ENCODE peak calls at places on chromosomes 3 and 15, in seven cellular contexts. One of them, this sample, is unnamed.
A peak's percentile ranks its signal among the peaks of the same experiment; 100 is the strongest.

GRCh38 chr15:25767356-25768151 is 95.6 kb downstream of the ATP10A start:
- DNase-seq in frontal cortex: no peak
- DNase-seq in stimulated activated CD8-positive, alpha-beta memory T cell treated with anti-CD3 and anti-CD28 coated beads, Interleukin-7, amount 100 ng/mL, for 1 hour: no peak
- DNase-seq in neural crest cell: no peak
- DNase-seq in activated T-cell treated with anti-CD3 and anti-CD28 coated beads, Interleukin-2, amount 50 U/mL, for 72 hours: no peak
- DNase-seq in posterior cingulate gyrus: no peak
- DNase-seq in NCI-H1436: no peak
- DNase-seq in this sample: no peak

GRCh38 chr3:16103472-16103871 is 71.0 kb upstream of the GALNT15 start:
- DNase-seq in frontal cortex: no peak
- DNase-seq in stimulated activated CD8-positive, alpha-beta memory T cell treated with anti-CD3 and anti-CD28 coated beads, Interleukin-7, amount 100 ng/mL, for 1 hour: no peak
- DNase-seq in activated T-cell treated with anti-CD3 and anti-CD28 coated beads, Interleukin-2, amount 50 U/mL, for 72 hours: no peak
- DNase-seq in posterior cingulate gyrus: no peak
- DNase-seq in NCI-H1436: no peak
- DNase-seq in neural crest cell: no peak
- DNase-seq in this sample: no peak

GRCh38 chr3:123444023-123444422 is 4.9 kb downstream of the ADCY5 start:
- DNase-seq in posterior cingulate gyrus: no peak
- DNase-seq in frontal cortex: peak; percentile 45
- DNase-seq in stimulated activated CD8-positive, alpha-beta memory T cell treated with anti-CD3 and anti-CD28 coated beads, Interleukin-7, amount 100 ng/mL, for 1 hour: no peak
- DNase-seq in NCI-H1436: no peak
- DNase-seq in activated T-cell treated with anti-CD3 and anti-CD28 coated beads, Interleukin-2, amount 50 U/mL, for 72 hours: no peak
- DNase-seq in neural crest cell: no peak
- DNase-seq in this sample: no peak

GRCh38 chr3:19159966-19160365 is 11.7 kb downstream of the KCNH8 start:
- DNase-seq in stimulated activated CD8-positive, alpha-beta memory T cell treated with anti-CD3 and anti-CD28 coated beads, Interleukin-7, amount 100 ng/mL, for 1 hour: no peak
- DNase-seq in NCI-H1436: no peak
- DNase-seq in posterior cingulate gyrus: no peak
- DNase-seq in frontal cortex: no peak
- DNase-seq in activated T-cell treated with anti-CD3 and anti-CD28 coated beads, Interleukin-2, amount 50 U/mL, for 72 hours: no peak
- DNase-seq in neural crest cell: no peak
- DNase-seq in this sample: no peak

GRCh38 chr15:26260517-26261133 is 397.5 kb upstream of the ATP10A start:
- DNase-seq in stimulated activated CD8-positive, alpha-beta memory T cell treated with anti-CD3 and anti-CD28 coated beads, Interleukin-7, amount 100 ng/mL, for 1 hour: no peak
- DNase-seq in activated T-cell treated with anti-CD3 and anti-CD28 coated beads, Interleukin-2, amount 50 U/mL, for 72 hours: peak; percentile 29
- DNase-seq in NCI-H1436: no peak
- DNase-seq in posterior cingulate gyrus: no peak
- DNase-seq in frontal cortex: peak; percentile 33
- DNase-seq in neural crest cell: peak; percentile 50
- DNase-seq in this sample: no peak

GRCh38 chr3:150372320-150373118 is 35.6 kb upstream of the TSC22D2 start:
- DNase-seq in activated T-cell treated with anti-CD3 and anti-CD28 coated beads, Interleukin-2, amount 50 U/mL, for 72 hours: no peak
- DNase-seq in stimulated activated CD8-positive, alpha-beta memory T cell treated with anti-CD3 and anti-CD28 coated beads, Interleukin-7, amount 100 ng/mL, for 1 hour: no peak
- DNase-seq in NCI-H1436: no peak
- DNase-seq in posterior cingulate gyrus: no peak
- DNase-seq in frontal cortex: no peak
- DNase-seq in neural crest cell: no peak
- DNase-seq in this sample: no peak

GRCh38 chr15:98444067-98444600 is 204.2 kb upstream of the IGF1R start:
- DNase-seq in frontal cortex: no peak
- DNase-seq in activated T-cell treated with anti-CD3 and anti-CD28 coated beads, Interleukin-2, amount 50 U/mL, for 72 hours: no peak
- DNase-seq in NCI-H1436: no peak
- DNase-seq in stimulated activated CD8-positive, alpha-beta memory T cell treated with anti-CD3 and anti-CD28 coated beads, Interleukin-7, amount 100 ng/mL, for 1 hour: no peak
- DNase-seq in posterior cingulate gyrus: no peak
- DNase-seq in neural crest cell: no peak
- DNase-seq in this sample: no peak

GRCh38 chr3:64166584-64167155 is 58.6 kb downstream of the PRICKLE2 start:
- DNase-seq in frontal cortex: no peak
- DNase-seq in NCI-H1436: no peak
- DNase-seq in posterior cingulate gyrus: no peak
- DNase-seq in activated T-cell treated with anti-CD3 and anti-CD28 coated beads, Interleukin-2, amount 50 U/mL, for 72 hours: no peak
- DNase-seq in neural crest cell: no peak
- DNase-seq in stimulated activated CD8-positive, alpha-beta memory T cell treated with anti-CD3 and anti-CD28 coated beads, Interleukin-7, amount 100 ng/mL, for 1 hour: no peak
- DNase-seq in this sample: peak; percentile 22

GRCh38 chr3:73080201-73080966 is 18.9 kb downstream of the EBLN2 start:
- DNase-seq in activated T-cell treated with anti-CD3 and anti-CD28 coated beads, Interleukin-2, amount 50 U/mL, for 72 hours: peak; percentile 34
- DNase-seq in stimulated activated CD8-positive, alpha-beta memory T cell treated with anti-CD3 and anti-CD28 coated beads, Interleukin-7, amount 100 ng/mL, for 1 hour: no peak
- DNase-seq in posterior cingulate gyrus: no peak
- DNase-seq in neural crest cell: no peak
- DNase-seq in frontal cortex: no peak
- DNase-seq in NCI-H1436: no peak
- DNase-seq in this sample: no peak

GRCh38 chr3:195577645-195578177 is 6.0 kb downstream of the APOD start:
- DNase-seq in neural crest cell: no peak
- DNase-seq in posterior cingulate gyrus: no peak
- DNase-seq in frontal cortex: no peak
- DNase-seq in activated T-cell treated with anti-CD3 and anti-CD28 coated beads, Interleukin-2, amount 50 U/mL, for 72 hours: no peak
- DNase-seq in NCI-H1436: no peak
- DNase-seq in stimulated activated CD8-positive, alpha-beta memory T cell treated with anti-CD3 and anti-CD28 coated beads, Interleukin-7, amount 100 ng/mL, for 1 hour: no peak
- DNase-seq in this sample: no peak

GRCh38 chr15:79243723-79244122 is 38.8 kb upstream of the ANKRD34C start:
- DNase-seq in activated T-cell treated with anti-CD3 and anti-CD28 coated beads, Interleukin-2, amount 50 U/mL, for 72 hours: no peak
- DNase-seq in frontal cortex: no peak
- DNase-seq in stimulated activated CD8-positive, alpha-beta memory T cell treated with anti-CD3 and anti-CD28 coated beads, Interleukin-7, amount 100 ng/mL, for 1 hour: no peak
- DNase-seq in neural crest cell: no peak
- DNase-seq in posterior cingulate gyrus: no peak
- DNase-seq in NCI-H1436: no peak
- DNase-seq in this sample: no peak

GRCh38 chr3:124545891-124546290 is 184.4 kb upstream of the UMPS start:
- DNase-seq in stimulated activated CD8-positive, alpha-beta memory T cell treated with anti-CD3 and anti-CD28 coated beads, Interleukin-7, amount 100 ng/mL, for 1 hour: no peak
- DNase-seq in neural crest cell: no peak
- DNase-seq in posterior cingulate gyrus: no peak
- DNase-seq in activated T-cell treated with anti-CD3 and anti-CD28 coated beads, Interleukin-2, amount 50 U/mL, for 72 hours: no peak
- DNase-seq in frontal cortex: no peak
- DNase-seq in NCI-H1436: no peak
- DNase-seq in this sample: no peak

GRCh38 chr15:96011109-96011608 is 319.3 kb upstream of the NR2F2 start:
- DNase-seq in posterior cingulate gyrus: no peak
- DNase-seq in activated T-cell treated with anti-CD3 and anti-CD28 coated beads, Interleukin-2, amount 50 U/mL, for 72 hours: no peak
- DNase-seq in stimulated activated CD8-positive, alpha-beta memory T cell treated with anti-CD3 and anti-CD28 coated beads, Interleukin-7, amount 100 ng/mL, for 1 hour: no peak
- DNase-seq in neural crest cell: no peak
- DNase-seq in frontal cortex: no peak
- DNase-seq in NCI-H1436: no peak
- DNase-seq in this sample: no peak

GRCh38 chr15:62444104-62445027 is 279.3 kb upstream of the C2CD4B start:
- DNase-seq in neural crest cell: no peak
- DNase-seq in stimulated activated CD8-positive, alpha-beta memory T cell treated with anti-CD3 and anti-CD28 coated beads, Interleukin-7, amount 100 ng/mL, for 1 hour: no peak
- DNase-seq in posterior cingulate gyrus: no peak
- DNase-seq in NCI-H1436: no peak
- DNase-seq in frontal cortex: no peak
- DNase-seq in activated T-cell treated with anti-CD3 and anti-CD28 coated beads, Interleukin-2, amount 50 U/mL, for 72 hours: no peak
- DNase-seq in this sample: no peak

GRCh38 chr3:140365872-140366697 is 311.8 kb upstream of the TRIM42 start:
- DNase-seq in NCI-H1436: no peak
- DNase-seq in neural crest cell: no peak
- DNase-seq in stimulated activated CD8-positive, alpha-beta memory T cell treated with anti-CD3 and anti-CD28 coated beads, Interleukin-7, amount 100 ng/mL, for 1 hour: no peak
- DNase-seq in frontal cortex: no peak
- DNase-seq in activated T-cell treated with anti-CD3 and anti-CD28 coated beads, Interleukin-2, amount 50 U/mL, for 72 hours: no peak
- DNase-seq in posterior cingulate gyrus: no peak
- DNase-seq in this sample: no peak

GRCh38 chr3:43062556-43063040 is 43.3 kb downstream of the POMGNT2 start:
- DNase-seq in stimulated activated CD8-positive, alpha-beta memory T cell treated with anti-CD3 and anti-CD28 coated beads, Interleukin-7, amount 100 ng/mL, for 1 hour: no peak
- DNase-seq in neural crest cell: no peak
- DNase-seq in posterior cingulate gyrus: no peak
- DNase-seq in frontal cortex: no peak
- DNase-seq in activated T-cell treated with anti-CD3 and anti-CD28 coated beads, Interleukin-2, amount 50 U/mL, for 72 hours: no peak
- DNase-seq in NCI-H1436: no peak
- DNase-seq in this sample: no peak

GRCh38 chr3:148158210-148158609 is 539.5 kb upstream of the AGTR1 start:
- DNase-seq in NCI-H1436: no peak
- DNase-seq in neural crest cell: no peak
- DNase-seq in activated T-cell treated with anti-CD3 and anti-CD28 coated beads, Interleukin-2, amount 50 U/mL, for 72 hours: no peak
- DNase-seq in frontal cortex: no peak
- DNase-seq in stimulated activated CD8-positive, alpha-beta memory T cell treated with anti-CD3 and anti-CD28 coated beads, Interleukin-7, amount 100 ng/mL, for 1 hour: no peak
- DNase-seq in posterior cingulate gyrus: no peak
- DNase-seq in this sample: no peak

GRCh38 chr3:129626744-129627349 is 20.4 kb upstream of the PLXND1 start:
- DNase-seq in stimulated activated CD8-positive, alpha-beta memory T cell treated with anti-CD3 and anti-CD28 coated beads, Interleukin-7, amount 100 ng/mL, for 1 hour: peak; percentile 22
- DNase-seq in neural crest cell: peak; percentile 69
- DNase-seq in frontal cortex: peak; percentile 87
- DNase-seq in activated T-cell treated with anti-CD3 and anti-CD28 coated beads, Interleukin-2, amount 50 U/mL, for 72 hours: peak; percentile 89
- DNase-seq in posterior cingulate gyrus: peak; percentile 62
- DNase-seq in NCI-H1436: peak; percentile 77
- DNase-seq in this sample: peak; percentile 95

GRCh38 chr3:42024578-42025387 is 62.9 kb upstream of the ULK4 start:
- DNase-seq in NCI-H1436: no peak
- DNase-seq in frontal cortex: no peak
- DNase-seq in neural crest cell: peak; percentile 28
- DNase-seq in stimulated activated CD8-positive, alpha-beta memory T cell treated with anti-CD3 and anti-CD28 coated beads, Interleukin-7, amount 100 ng/mL, for 1 hour: no peak
- DNase-seq in activated T-cell treated with anti-CD3 and anti-CD28 coated beads, Interleukin-2, amount 50 U/mL, for 72 hours: no peak
- DNase-seq in posterior cingulate gyrus: no peak
- DNase-seq in this sample: no peak

GRCh38 chr3:112114558-112115160 is 18.4 kb downstream of the GCSAM start:
- DNase-seq in NCI-H1436: no peak
- DNase-seq in activated T-cell treated with anti-CD3 and anti-CD28 coated beads, Interleukin-2, amount 50 U/mL, for 72 hours: no peak
- DNase-seq in posterior cingulate gyrus: no peak
- DNase-seq in frontal cortex: no peak
- DNase-seq in neural crest cell: no peak
- DNase-seq in stimulated activated CD8-positive, alpha-beta memory T cell treated with anti-CD3 and anti-CD28 coated beads, Interleukin-7, amount 100 ng/mL, for 1 hour: no peak
- DNase-seq in this sample: no peak

GRCh38 chr15:55606214-55606613 is 18.1 kb upstream of the PYGO1 start:
- DNase-seq in NCI-H1436: no peak
- DNase-seq in stimulated activated CD8-positive, alpha-beta memory T cell treated with anti-CD3 and anti-CD28 coated beads, Interleukin-7, amount 100 ng/mL, for 1 hour: no peak
- DNase-seq in neural crest cell: no peak
- DNase-seq in frontal cortex: no peak
- DNase-seq in activated T-cell treated with anti-CD3 and anti-CD28 coated beads, Interleukin-2, amount 50 U/mL, for 72 hours: no peak
- DNase-seq in posterior cingulate gyrus: no peak
- DNase-seq in this sample: no peak

GRCh38 chr3:154795582-154795981 is 284.5 kb upstream of the MME start:
- DNase-seq in posterior cingulate gyrus: no peak
- DNase-seq in frontal cortex: no peak
- DNase-seq in stimulated activated CD8-positive, alpha-beta memory T cell treated with anti-CD3 and anti-CD28 coated beads, Interleukin-7, amount 100 ng/mL, for 1 hour: no peak
- DNase-seq in NCI-H1436: no peak
- DNase-seq in activated T-cell treated with anti-CD3 and anti-CD28 coated beads, Interleukin-2, amount 50 U/mL, for 72 hours: no peak
- DNase-seq in neural crest cell: no peak
- DNase-seq in this sample: peak; percentile 6

GRCh38 chr3:18649666-18650363 is 224.7 kb upstream of the SATB1 start:
- DNase-seq in neural crest cell: no peak
- DNase-seq in posterior cingulate gyrus: no peak
- DNase-seq in stimulated activated CD8-positive, alpha-beta memory T cell treated with anti-CD3 and anti-CD28 coated beads, Interleukin-7, amount 100 ng/mL, for 1 hour: no peak
- DNase-seq in NCI-H1436: no peak
- DNase-seq in frontal cortex: no peak
- DNase-seq in activated T-cell treated with anti-CD3 and anti-CD28 coated beads, Interleukin-2, amount 50 U/mL, for 72 hours: peak; percentile 81
- DNase-seq in this sample: no peak

GRCh38 chr15:38320181-38320580 is 67.5 kb downstream of the SPRED1 start:
- DNase-seq in activated T-cell treated with anti-CD3 and anti-CD28 coated beads, Interleukin-2, amount 50 U/mL, for 72 hours: no peak
- DNase-seq in NCI-H1436: no peak
- DNase-seq in frontal cortex: no peak
- DNase-seq in neural crest cell: no peak
- DNase-seq in posterior cingulate gyrus: no peak
- DNase-seq in stimulated activated CD8-positive, alpha-beta memory T cell treated with anti-CD3 and anti-CD28 coated beads, Interleukin-7, amount 100 ng/mL, for 1 hour: no peak
- DNase-seq in this sample: no peak

GRCh38 chr3:149134560-149134959 is 5.1 kb downstream of the HPS3 start:
- DNase-seq in NCI-H1436: no peak
- DNase-seq in neural crest cell: no peak
- DNase-seq in posterior cingulate gyrus: no peak
- DNase-seq in activated T-cell treated with anti-CD3 and anti-CD28 coated beads, Interleukin-2, amount 50 U/mL, for 72 hours: no peak
- DNase-seq in stimulated activated CD8-positive, alpha-beta memory T cell treated with anti-CD3 and anti-CD28 coated beads, Interleukin-7, amount 100 ng/mL, for 1 hour: no peak
- DNase-seq in frontal cortex: no peak
- DNase-seq in this sample: no peak

GRCh38 chr15:75230524-75231371 is 27.4 kb upstream of the GOLGA6C start:
- DNase-seq in NCI-H1436: no peak
- DNase-seq in stimulated activated CD8-positive, alpha-beta memory T cell treated with anti-CD3 and anti-CD28 coated beads, Interleukin-7, amount 100 ng/mL, for 1 hour: no peak
- DNase-seq in neural crest cell: peak; percentile 31
- DNase-seq in frontal cortex: no peak
- DNase-seq in activated T-cell treated with anti-CD3 and anti-CD28 coated beads, Interleukin-2, amount 50 U/mL, for 72 hours: no peak
- DNase-seq in posterior cingulate gyrus: peak; percentile 17
- DNase-seq in this sample: peak; percentile 8

GRCh38 chr15:89052474-89052873 is 35.8 kb upstream of the ABHD2 start:
- DNase-seq in neural crest cell: no peak
- DNase-seq in stimulated activated CD8-positive, alpha-beta memory T cell treated with anti-CD3 and anti-CD28 coated beads, Interleukin-7, amount 100 ng/mL, for 1 hour: no peak
- DNase-seq in frontal cortex: no peak
- DNase-seq in NCI-H1436: no peak
- DNase-seq in posterior cingulate gyrus: no peak
- DNase-seq in activated T-cell treated with anti-CD3 and anti-CD28 coated beads, Interleukin-2, amount 50 U/mL, for 72 hours: no peak
- DNase-seq in this sample: no peak

GRCh38 chr3:13528217-13528801 is 20.6 kb upstream of the FBLN2 start:
- DNase-seq in neural crest cell: peak; percentile 29
- DNase-seq in activated T-cell treated with anti-CD3 and anti-CD28 coated beads, Interleukin-2, amount 50 U/mL, for 72 hours: no peak
- DNase-seq in stimulated activated CD8-positive, alpha-beta memory T cell treated with anti-CD3 and anti-CD28 coated beads, Interleukin-7, amount 100 ng/mL, for 1 hour: no peak
- DNase-seq in posterior cingulate gyrus: no peak
- DNase-seq in frontal cortex: no peak
- DNase-seq in NCI-H1436: no peak
- DNase-seq in this sample: no peak

GRCh38 chr15:58147151-58147550 is 9.0 kb downstream of the AQP9 start:
- DNase-seq in frontal cortex: no peak
- DNase-seq in NCI-H1436: no peak
- DNase-seq in activated T-cell treated with anti-CD3 and anti-CD28 coated beads, Interleukin-2, amount 50 U/mL, for 72 hours: no peak
- DNase-seq in stimulated activated CD8-positive, alpha-beta memory T cell treated with anti-CD3 and anti-CD28 coated beads, Interleukin-7, amount 100 ng/mL, for 1 hour: no peak
- DNase-seq in neural crest cell: no peak
- DNase-seq in posterior cingulate gyrus: no peak
- DNase-seq in this sample: no peak

GRCh38 chr15:74584204-74584603 is 31.4 kb upstream of the CLK3 start:
- DNase-seq in frontal cortex: no peak
- DNase-seq in posterior cingulate gyrus: no peak
- DNase-seq in activated T-cell treated with anti-CD3 and anti-CD28 coated beads, Interleukin-2, amount 50 U/mL, for 72 hours: no peak
- DNase-seq in NCI-H1436: no peak
- DNase-seq in neural crest cell: no peak
- DNase-seq in stimulated activated CD8-positive, alpha-beta memory T cell treated with anti-CD3 and anti-CD28 coated beads, Interleukin-7, amount 100 ng/mL, for 1 hour: no peak
- DNase-seq in this sample: no peak

GRCh38 chr3:140568842-140569520 is 108.9 kb upstream of the TRIM42 start:
- DNase-seq in neural crest cell: no peak
- DNase-seq in frontal cortex: no peak
- DNase-seq in NCI-H1436: no peak
- DNase-seq in posterior cingulate gyrus: no peak
- DNase-seq in activated T-cell treated with anti-CD3 and anti-CD28 coated beads, Interleukin-2, amount 50 U/mL, for 72 hours: no peak
- DNase-seq in stimulated activated CD8-positive, alpha-beta memory T cell treated with anti-CD3 and anti-CD28 coated beads, Interleukin-7, amount 100 ng/mL, for 1 hour: no peak
- DNase-seq in this sample: no peak

GRCh38 chr15:74202461-74203401 is at the start of gene STRA6:
- DNase-seq in activated T-cell treated with anti-CD3 and anti-CD28 coated beads, Interleukin-2, amount 50 U/mL, for 72 hours: no peak
- DNase-seq in NCI-H1436: peak; percentile 90
- DNase-seq in neural crest cell: peak; percentile 70
- DNase-seq in posterior cingulate gyrus: no peak
- DNase-seq in stimulated activated CD8-positive, alpha-beta memory T cell treated with anti-CD3 and anti-CD28 coated beads, Interleukin-7, amount 100 ng/mL, for 1 hour: no peak
- DNase-seq in frontal cortex: no peak
- DNase-seq in this sample: no peak